ENCODE peak calls at places on chromosomes 6 and 20, in six cellular contexts. X, H, F, T, M and W are unnamed samples.

GRCh38 chr6:33297406-33297955 is 1.3 kb downstream of the RGL2 start:
- DNase-seq in M (no peak), H (peak), F (peak), T (no peak), X (no peak), W (no peak)

GRCh38 chr6:1096967-1097765 is 214.7 kb upstream of the FOXQ1 start:
- DNase-seq in M (no peak), F (no peak), T (no peak), H (no peak), X (no peak), W (no peak)

GRCh38 chr20:5531318-5532081 is 214.7 kb upstream of the PROKR2 start:
- DNase-seq in X (no peak), F (no peak), T (no peak), H (no peak), M (no peak), W (no peak)

GRCh38 chr6:151276112-151276745 is 36.5 kb downstream of the AKAP12 start:
- DNase-seq in H (peak), M (no peak), F (no peak), X (peak), T (no peak), W (peak)

GRCh38 chr20:37408930-37409210 is 62.9 kb downstream of the SRC start:
- DNase-seq in M (no peak), T (no peak), H (no peak), X (no peak), F (no peak), W (no peak)

GRCh38 chr6:150076196-150076893 is 7.4 kb upstream of the ULBP3 start:
- DNase-seq in F (no peak), T (no peak), X (no peak), H (no peak), M (no peak), W (no peak)

GRCh38 chr6:151121900-151122299 is 117.9 kb upstream of the AKAP12 start:
- DNase-seq in T (peak), H (no peak), M (no peak), F (peak), X (peak), W (no peak)

GRCh38 chr6:109434456-109434855 is 6.0 kb downstream of the PPIL6 start:
- DNase-seq in F (no peak), T (no peak), M (no peak), X (peak), H (no peak), W (no peak)

GRCh38 chr20:50670126-50670862 is 21.0 kb downstream of the RIPOR3 start:
- DNase-seq in T (no peak), X (no peak), M (no peak), F (peak), H (no peak), W (no peak)

GRCh38 chr6:129662406-129662766 is 47.6 kb downstream of the ARHGAP18 start:
- DNase-seq in M (no peak), H (no peak), F (no peak), T (no peak), X (no peak), W (no peak)

GRCh38 chr6:144149558-144149893 is 791 bp upstream of the STX11 start:
- DNase-seq in F (no peak), M (no peak), X (no peak), T (no peak), H (no peak), W (no peak)

GRCh38 chr6:75449625-75450206 is 43.9 kb downstream of the FILIP1 start:
- DNase-seq in X (no peak), H (no peak), T (no peak), M (no peak), F (no peak), W (no peak)

GRCh38 chr20:17797579-17797978 is 97.8 kb downstream of the BANF2 start:
- DNase-seq in H (no peak), X (no peak), T (no peak), F (no peak), M (no peak), W (no peak)

GRCh38 chr6:136415351-136416005 is 125.8 kb upstream of the BCLAF1 start:
- DNase-seq in H (no peak), T (no peak), M (no peak), F (no peak), X (peak), W (no peak)

GRCh38 chr20:53890434-53891305 is 179.7 kb downstream of the BCAS1 start:
- DNase-seq in H (no peak), M (no peak), F (no peak), T (no peak), X (no peak), W (no peak)

GRCh38 chr6:24991748-24992467 is 56.1 kb upstream of the RIPOR2 start:
- DNase-seq in X (no peak), H (peak), T (peak), F (peak), M (peak), W (no peak)

GRCh38 chr6:147674794-147675193 is 166.3 kb downstream of the SAMD5 start:
- DNase-seq in X (no peak), H (no peak), M (no peak), F (no peak), T (no peak), W (no peak)

GRCh38 chr6:48078092-48078491 is 32.9 kb downstream of the PTCHD4 start:
- DNase-seq in T (no peak), X (no peak), F (no peak), H (no peak), M (no peak), W (no peak)

GRCh38 chr20:39885975-39886649 is 802.9 kb downstream of the MAFB start:
- DNase-seq in F (peak), T (peak), X (peak), M (no peak), H (peak), W (peak)